ENCODE peak calls at places on chromosomes 16 and 17, in six cellular contexts. One of them, this sample, is unnamed.

GRCh38 chr17:33506889-33507650 is 214.0 kb upstream of the ASIC2 start:
- DNase-seq in HepG2: no peak
- DNase-seq in progenitor cell of endocrine pancreas: no peak
- DNase-seq in effector memory CD8-positive, alpha-beta T cell: no peak
- DNase-seq in neuronal stem cell: no peak
- DNase-seq in cardiac fibroblast: peak
- DNase-seq in this sample: no peak

GRCh38 chr17:62910277-62910676 is 55.8 kb upstream of the TANC2 start:
- DNase-seq in HepG2: no peak
- DNase-seq in progenitor cell of endocrine pancreas: no peak
- DNase-seq in effector memory CD8-positive, alpha-beta T cell: no peak
- DNase-seq in neuronal stem cell: peak
- DNase-seq in cardiac fibroblast: no peak
- DNase-seq in this sample: no peak

GRCh38 chr16:78509965-78510364 is 410.5 kb downstream of the WWOX start:
- DNase-seq in HepG2: no peak
- DNase-seq in progenitor cell of endocrine pancreas: no peak
- DNase-seq in effector memory CD8-positive, alpha-beta T cell: no peak
- DNase-seq in neuronal stem cell: no peak
- DNase-seq in cardiac fibroblast: no peak
- DNase-seq in this sample: no peak

GRCh38 chr17:4310349-4311060 is 46.7 kb upstream of the ANKFY1 start:
- DNase-seq in HepG2: peak
- DNase-seq in progenitor cell of endocrine pancreas: no peak
- DNase-seq in effector memory CD8-positive, alpha-beta T cell: no peak
- DNase-seq in neuronal stem cell: no peak
- DNase-seq in cardiac fibroblast: peak
- DNase-seq in this sample: no peak

GRCh38 chr17:17880577-17881196 is 43.9 kb upstream of the SREBF1 start:
- DNase-seq in HepG2: no peak
- DNase-seq in progenitor cell of endocrine pancreas: no peak
- DNase-seq in effector memory CD8-positive, alpha-beta T cell: no peak
- DNase-seq in neuronal stem cell: no peak
- DNase-seq in cardiac fibroblast: no peak
- DNase-seq in this sample: no peak

GRCh38 chr16:29804455-29805231 is 1.7 kb upstream of the MAZ start:
- DNase-seq in HepG2: no peak
- DNase-seq in progenitor cell of endocrine pancreas: no peak
- DNase-seq in effector memory CD8-positive, alpha-beta T cell: no peak
- DNase-seq in neuronal stem cell: no peak
- DNase-seq in cardiac fibroblast: peak
- DNase-seq in this sample: no peak

GRCh38 chr16:49427771-49428170 is 54.2 kb downstream of the C16orf78 start:
- DNase-seq in HepG2: no peak
- DNase-seq in progenitor cell of endocrine pancreas: no peak
- DNase-seq in effector memory CD8-positive, alpha-beta T cell: no peak
- DNase-seq in neuronal stem cell: no peak
- DNase-seq in cardiac fibroblast: no peak
- DNase-seq in this sample: no peak

GRCh38 chr16:30786115-30786935 is 680 bp downstream of the ZNF629 start:
- DNase-seq in HepG2: peak
- DNase-seq in progenitor cell of endocrine pancreas: peak
- DNase-seq in effector memory CD8-positive, alpha-beta T cell: no peak
- DNase-seq in neuronal stem cell: no peak
- DNase-seq in cardiac fibroblast: peak
- DNase-seq in this sample: peak

GRCh38 chr17:17018612-17019429 is 23.4 kb upstream of the MPRIP start:
- DNase-seq in HepG2: no peak
- DNase-seq in progenitor cell of endocrine pancreas: peak
- DNase-seq in effector memory CD8-positive, alpha-beta T cell: no peak
- DNase-seq in neuronal stem cell: no peak
- DNase-seq in cardiac fibroblast: no peak
- DNase-seq in this sample: peak

GRCh38 chr17:82377924-82378740 is 6.6 kb downstream of the UTS2R start:
- DNase-seq in HepG2: no peak
- DNase-seq in progenitor cell of endocrine pancreas: no peak
- DNase-seq in effector memory CD8-positive, alpha-beta T cell: no peak
- DNase-seq in neuronal stem cell: no peak
- DNase-seq in cardiac fibroblast: no peak
- DNase-seq in this sample: peak

GRCh38 chr16:15034266-15035162 is 21.4 kb downstream of the NTAN1 start:
- DNase-seq in HepG2: no peak
- DNase-seq in progenitor cell of endocrine pancreas: no peak
- DNase-seq in effector memory CD8-positive, alpha-beta T cell: no peak
- DNase-seq in neuronal stem cell: no peak
- DNase-seq in cardiac fibroblast: peak
- DNase-seq in this sample: peak

GRCh38 chr17:44235583-44235936 is 16.1 kb upstream of the UBTF start:
- DNase-seq in HepG2: no peak
- DNase-seq in progenitor cell of endocrine pancreas: no peak
- DNase-seq in effector memory CD8-positive, alpha-beta T cell: no peak
- DNase-seq in neuronal stem cell: no peak
- DNase-seq in cardiac fibroblast: no peak
- DNase-seq in this sample: peak

GRCh38 chr17:17729620-17730249 is 48.5 kb downstream of the RAI1 start:
- DNase-seq in HepG2: peak
- DNase-seq in progenitor cell of endocrine pancreas: peak
- DNase-seq in effector memory CD8-positive, alpha-beta T cell: peak
- DNase-seq in neuronal stem cell: no peak
- DNase-seq in cardiac fibroblast: no peak
- DNase-seq in this sample: no peak

GRCh38 chr17:47729486-47729885 is 3.5 kb upstream of the TBX21 start:
- DNase-seq in HepG2: no peak
- DNase-seq in progenitor cell of endocrine pancreas: no peak
- DNase-seq in effector memory CD8-positive, alpha-beta T cell: no peak
- DNase-seq in neuronal stem cell: no peak
- DNase-seq in cardiac fibroblast: no peak
- DNase-seq in this sample: peak

GRCh38 chr16:69567031-69567680 is 1.4 kb downstream of the NFAT5 start:
- DNase-seq in HepG2: peak
- DNase-seq in progenitor cell of endocrine pancreas: no peak
- DNase-seq in effector memory CD8-positive, alpha-beta T cell: no peak
- DNase-seq in neuronal stem cell: no peak
- DNase-seq in cardiac fibroblast: no peak
- DNase-seq in this sample: no peak

GRCh38 chr17:78665952-78666920 is 89.0 kb upstream of the DNAH17 start:
- DNase-seq in HepG2: peak
- DNase-seq in progenitor cell of endocrine pancreas: no peak
- DNase-seq in effector memory CD8-positive, alpha-beta T cell: peak
- DNase-seq in neuronal stem cell: no peak
- DNase-seq in cardiac fibroblast: peak
- DNase-seq in this sample: peak

GRCh38 chr17:47686276-47686635 is 7.7 kb upstream of the TBKBP1 start:
- DNase-seq in HepG2: no peak
- DNase-seq in progenitor cell of endocrine pancreas: no peak
- DNase-seq in effector memory CD8-positive, alpha-beta T cell: no peak
- DNase-seq in neuronal stem cell: no peak
- DNase-seq in cardiac fibroblast: no peak
- DNase-seq in this sample: no peak

GRCh38 chr17:7740481-7741001 is 23.0 kb downstream of the DNAH2 start:
- DNase-seq in HepG2: no peak
- DNase-seq in progenitor cell of endocrine pancreas: no peak
- DNase-seq in effector memory CD8-positive, alpha-beta T cell: no peak
- DNase-seq in neuronal stem cell: no peak
- DNase-seq in cardiac fibroblast: no peak
- DNase-seq in this sample: no peak